ENCODE peak calls at places on chromosomes 12 and 14, in six cellular contexts. M is stomach; N is CD8-positive, alpha-beta T cell; B is right lobe of liver; H is lower lobe of right lung; D is CD4-positive, alpha-beta T cell. F is an unnamed sample.

GRCh38 chr12:44875954-44876553 is at the start of gene NELL2:
- DNase-seq in B (no peak), D (peak; percentile 54), M (no peak), H (peak; percentile 47), N (peak; percentile 54), F (peak; percentile 86)

GRCh38 chr14:60848066-60848465 is 113.5 kb downstream of the MNAT1 start:
- DNase-seq in H (no peak), B (no peak), D (no peak), M (no peak), N (no peak), F (no peak)

GRCh38 chr14:24430682-24431568 is 1.2 kb downstream of the KHNYN start:
- DNase-seq in N (peak; percentile 39), H (no peak), D (peak; percentile 50), M (peak; percentile 27), B (no peak), F (peak; percentile 84)

GRCh38 chr14:73437206-73437605 is 21.1 kb downstream of the NUMB start:
- DNase-seq in H (no peak), N (no peak), B (no peak), D (no peak), M (no peak), F (no peak)

GRCh38 chr12:95088339-95088738 is 14.9 kb upstream of the NR2C1 start:
- DNase-seq in N (no peak), M (no peak), D (no peak), H (no peak), B (no peak), F (no peak)

GRCh38 chr12:29710104-29710503 is 73.6 kb downstream of the TMTC1 start:
- DNase-seq in B (no peak), H (no peak), M (no peak), N (no peak), D (no peak), F (no peak)

GRCh38 chr12:89493650-89494302 is 30.8 kb downstream of the GALNT4 start:
- DNase-seq in N (no peak), B (no peak), H (no peak), M (no peak), D (no peak), F (no peak)

GRCh38 chr12:92988622-92989130 is 59.6 kb upstream of the EEA1 start:
- DNase-seq in M (no peak), B (no peak), N (no peak), D (no peak), H (no peak), F (no peak)

GRCh38 chr14:65303185-65303901 is 109.2 kb upstream of the FUT8 start:
- DNase-seq in H (no peak), D (no peak), B (no peak), M (no peak), N (no peak), F (peak; percentile 56)

GRCh38 chr14:74841230-74842207 is 34.4 kb downstream of the PROX2 start:
- DNase-seq in D (no peak), H (no peak), M (no peak), B (no peak), N (no peak), F (no peak)

GRCh38 chr14:103089386-103090335 is 4.9 kb upstream of the EXOC3L4 start:
- DNase-seq in D (no peak), H (no peak), B (no peak), M (no peak), N (no peak), F (peak; percentile 77)

GRCh38 chr14:96058606-96059200 is 19.5 kb downstream of the C14orf132 start:
- DNase-seq in N (no peak), H (no peak), D (no peak), B (no peak), M (peak; percentile 10), F (no peak)

GRCh38 chr14:66944872-66945271 is 244.4 kb upstream of the GARIN2 start:
- DNase-seq in N (no peak), B (no peak), M (no peak), D (no peak), H (no peak), F (no peak)

GRCh38 chr14:34496679-34497513 is 34.9 kb upstream of the SPTSSA start:
- DNase-seq in B (peak; percentile 49), H (peak; percentile 48), D (no peak), N (no peak), M (peak; percentile 41), F (peak; percentile 57)

GRCh38 chr12:98549371-98550110 is 34.2 kb downstream of the TMPO start:
- DNase-seq in B (no peak), M (no peak), H (no peak), D (no peak), N (no peak), F (no peak)

GRCh38 chr12:2779281-2779680 is 15.5 kb upstream of the FKBP4 start:
- DNase-seq in M (no peak), N (no peak), D (no peak), B (no peak), H (no peak), F (no peak)

GRCh38 chr14:99009875-99010274 is 262.1 kb downstream of the BCL11B start:
- DNase-seq in M (no peak), N (no peak), B (no peak), H (no peak), D (no peak), F (no peak)

GRCh38 chr14:51616724-51617409 is 34.8 kb upstream of the FRMD6 start:
- DNase-seq in D (no peak), M (peak; percentile 27), H (no peak), N (no peak), B (peak; percentile 53), F (no peak)

GRCh38 chr12:94783862-94784261 is 133.5 kb upstream of the TMCC3 start:
- DNase-seq in M (no peak), H (no peak), D (no peak), B (no peak), N (no peak), F (no peak)

GRCh38 chr14:68047910-68048309 is 228.3 kb downstream of the RAD51B start:
- DNase-seq in N (no peak), D (no peak), B (no peak), M (no peak), H (no peak), F (no peak)

DNA sequence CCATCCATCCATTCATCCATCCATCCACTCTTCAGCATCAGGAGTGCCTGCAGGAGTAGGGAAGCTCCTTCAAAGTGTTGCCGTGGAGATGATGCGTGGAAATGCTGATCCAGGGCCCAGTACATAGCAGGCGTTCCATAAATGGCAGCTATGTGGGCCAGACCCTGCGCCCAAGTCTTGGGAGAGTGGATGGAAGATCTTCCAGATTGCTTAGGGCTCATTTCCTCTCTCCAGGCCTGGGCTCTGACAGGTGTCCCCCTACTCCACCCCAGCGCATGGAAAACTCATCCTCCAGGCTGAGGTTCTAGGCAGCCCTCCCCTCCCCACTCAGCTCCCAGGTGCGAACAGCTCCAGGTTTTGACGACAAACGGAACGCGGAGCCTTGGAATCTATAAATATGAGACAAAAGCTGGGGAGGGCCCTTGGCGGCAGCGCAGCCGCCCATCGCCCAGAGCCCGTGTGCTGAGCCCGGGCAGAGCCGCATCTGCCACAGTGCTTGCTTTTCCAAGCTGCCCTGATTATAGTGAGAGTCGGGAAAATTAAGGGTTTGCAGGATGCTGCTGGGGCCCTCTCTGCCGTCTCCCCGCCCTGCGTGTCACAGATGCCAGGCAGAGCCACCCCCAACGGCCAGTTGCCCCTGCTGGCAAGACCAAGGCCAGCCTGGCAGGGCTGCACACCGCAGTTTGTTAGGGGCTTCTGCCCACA is 1.6 kb downstream of the BEGAIN start:
- DNase-seq in M (no peak), B (no peak), D (no peak), N (no peak), H (peak; percentile 40), F (no peak)
- H3K27ac ChIP-seq in M (no peak overlapping the region), B (no peak overlapping the region), D (no peak overlapping the region), N (no peak overlapping the region), H (no peak overlapping the region), F (no peak overlapping the region)

DNA sequence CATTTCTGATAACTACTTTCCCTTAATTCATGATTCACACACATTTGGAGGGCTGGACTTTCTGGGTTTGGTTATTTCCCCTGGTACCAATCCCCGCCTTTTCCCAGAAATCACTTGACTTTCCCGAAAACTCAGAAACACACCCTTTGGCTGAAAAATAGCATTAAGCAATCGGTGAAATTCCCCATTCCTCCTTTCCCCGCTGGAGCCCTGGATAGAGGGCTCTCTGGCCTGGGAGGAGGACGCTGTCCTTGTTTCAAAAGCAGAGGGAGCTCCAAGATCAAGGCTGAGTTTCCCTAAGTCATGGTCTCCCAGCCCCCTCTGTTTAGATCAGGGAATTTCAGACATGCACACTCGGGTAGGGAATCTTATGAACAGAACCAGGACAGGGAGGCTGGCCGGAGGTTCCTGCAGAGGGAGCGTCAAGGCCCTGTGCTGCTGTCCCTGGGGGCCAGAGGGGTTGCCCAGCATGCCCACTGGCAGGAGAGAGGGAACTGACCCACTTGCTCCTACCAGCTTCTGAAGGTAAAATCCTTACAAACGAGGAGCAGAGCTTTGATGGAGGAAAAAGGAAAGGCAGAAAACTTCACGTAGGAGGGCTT is at the start of gene C1S:
- DNase-seq in N (no peak), B (peak; percentile 89), D (no peak), H (peak; percentile 48), M (peak; percentile 39), F (peak; percentile 37)
- H3K27ac ChIP-seq in N (no peak within 1 kb of the TSS), B (peak within 1 kb of the TSS; percentile 87), D (no peak within 1 kb of the TSS), H (peak within 1 kb of the TSS; percentile 70), M (peak within 1 kb of the TSS; percentile 84), F (peak within 1 kb of the TSS; percentile 75)

GRCh38 chr12:25972783-25973182 is 14.3 kb downstream of the RASSF8 start:
- DNase-seq in D (no peak), N (no peak), H (no peak), M (no peak), B (no peak), F (no peak)

GRCh38 chr12:25975682-25976081 is 17.2 kb downstream of the RASSF8 start:
- DNase-seq in H (no peak), B (no peak), N (no peak), D (no peak), M (no peak), F (no peak)

GRCh38 chr12:25977047-25977446 is 18.6 kb downstream of the RASSF8 start:
- DNase-seq in B (no peak), M (no peak), H (no peak), N (no peak), D (no peak), F (no peak)

GRCh38 chr12:25976289-25976688 is 17.8 kb downstream of the RASSF8 start:
- DNase-seq in D (no peak), H (no peak), B (no peak), N (no peak), M (no peak), F (no peak)

DNA sequence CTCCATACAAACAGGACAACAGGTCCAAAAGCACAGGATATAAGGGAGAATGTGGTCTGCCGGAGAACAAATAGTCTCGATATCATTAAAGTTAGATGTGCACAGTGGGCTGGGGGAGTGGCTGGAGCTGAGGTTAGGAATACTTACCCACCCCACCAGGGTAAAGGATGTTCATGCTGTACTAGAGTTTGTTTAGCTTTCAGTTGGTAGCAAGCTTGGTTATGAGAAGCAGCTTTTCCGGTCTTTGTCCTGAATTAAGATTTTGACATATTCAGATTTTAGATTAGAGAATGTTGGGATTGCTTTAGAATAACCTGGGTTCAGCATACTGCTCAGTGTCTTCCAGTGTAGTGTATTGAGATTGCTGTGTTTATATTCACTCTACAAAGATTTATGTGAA is 16.7 kb downstream of the RASSF8 start:
- DNase-seq in H (no peak), M (no peak), N (no peak), B (no peak), D (no peak), F (no peak)
- H3K27ac ChIP-seq in H (peak overlapping the region; percentile 15), M (no peak overlapping the region), N (no peak overlapping the region), B (no peak overlapping the region), D (no peak overlapping the region), F (no peak overlapping the region)

DNA sequence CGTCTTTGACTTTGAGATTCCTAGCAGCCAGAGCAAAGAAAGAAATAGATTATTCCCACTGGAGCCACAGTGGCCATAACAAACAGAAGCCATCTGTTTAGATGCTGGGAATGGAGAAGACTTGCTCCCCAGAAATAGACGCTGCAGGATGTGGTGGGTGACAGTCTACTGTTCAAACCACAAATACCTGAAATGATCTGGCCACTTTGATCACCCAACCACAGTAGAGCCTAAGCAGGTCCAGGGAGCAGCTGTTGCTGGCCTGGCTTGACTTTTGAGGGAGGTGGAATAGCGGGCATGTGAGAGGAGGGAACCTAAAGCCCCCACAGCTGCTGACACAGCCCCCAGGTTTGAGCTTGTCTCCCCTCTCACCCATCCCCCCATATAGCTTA is 38.6 kb downstream of the SH2B3 start:
- DNase-seq in N (no peak), B (no peak), H (no peak), D (no peak), M (peak; percentile 15), F (no peak)
- H3K27ac ChIP-seq in N (peak overlapping the region; percentile 38), B (peak overlapping the region; percentile 63), H (peak overlapping the region; percentile 77), D (peak overlapping the region; percentile 80), M (peak overlapping the region; percentile 81), F (peak overlapping the region; percentile 77)